ENCODE peak calls at places on chromosomes 12 and 14, in four cellular contexts. E is activated naive CD4-positive, alpha-beta T cell treated with anti-CD3 and anti-CD28 coated beads, Interleukin-2, amount 50 U/mL, for 16 hours; R is amniotic stem cell; D is endothelial cell. B is an unnamed sample.

GRCh38 chr14:56064513-56064912 is 53.7 kb upstream of the PELI2 start:
- DNase-seq in D (no peak), E (no peak), R (no peak), B (no peak)

GRCh38 chr14:95048771-95049312 is 108.5 kb downstream of the DICER1 start:
- DNase-seq in D (no peak), R (no peak), E (no peak), B (no peak)

GRCh38 chr12:39440781-39441180 is 2.1 kb downstream of the KIF21A start:
- DNase-seq in E (no peak), R (no peak), D (no peak), B (no peak)

GRCh38 chr14:22194669-22195068 is 394.4 kb downstream of the DAD1 start:
- DNase-seq in R (no peak), E (no peak), D (no peak), B (no peak)

GRCh38 chr12:107684990-107685359 is 624 bp upstream of the PWP1 start:
- DNase-seq in R (no peak), E (peak), D (no peak), B (no peak)

GRCh38 chr14:99323603-99324185 is 51.7 kb upstream of the BCL11B start:
- DNase-seq in R (no peak), D (no peak), E (no peak), B (no peak)

GRCh38 chr14:105486974-105487448 is 325 bp downstream of the CRIP1 start:
- DNase-seq in R (no peak), D (no peak), E (peak), B (no peak)

GRCh38 chr12:67952787-67953186 is 36.5 kb upstream of the IFNG-AS1 start:
- DNase-seq in D (no peak), R (no peak), E (no peak), B (no peak)

GRCh38 chr12:108447168-108447840 is 67.8 kb upstream of the FICD start:
- DNase-seq in E (no peak), R (no peak), D (no peak), B (no peak)

GRCh38 chr12:122205590-122205925 is 2.0 kb downstream of the B3GNT4 start:
- DNase-seq in R (no peak), E (no peak), D (no peak), B (no peak)

GRCh38 chr14:61654026-61654425 is 41.3 kb upstream of the HIF1A start:
- DNase-seq in D (no peak), E (no peak), R (no peak), B (no peak)

GRCh38 chr12:121806556-121807308 is 2.9 kb downstream of the SETD1B start:
- DNase-seq in E (no peak), D (no peak), R (no peak), B (no peak)

GRCh38 chr14:36655963-36656768 is 5.5 kb upstream of the PAX9 start:
- DNase-seq in E (no peak), R (no peak), D (peak), B (no peak)

GRCh38 chr12:72271741-72272661 is at the start of gene TRHDE:
- DNase-seq in R (no peak), D (peak), E (no peak), B (no peak)

GRCh38 chr12:57592551-57593165 is 1.7 kb downstream of the PIP4K2C start:
- DNase-seq in D (no peak), R (no peak), E (no peak), B (no peak)

GRCh38 chr12:13941258-13942249 is 39.8 kb downstream of the GRIN2B start:
- DNase-seq in E (no peak), D (peak), R (no peak), B (no peak)

GRCh38 chr12:2959194-2959507 is at the start of gene TEAD4:
- DNase-seq in D (peak), E (no peak), R (peak), B (no peak)

GRCh38 chr14:90491221-90491867 is 94.5 kb downstream of the CALM1 start:
- DNase-seq in R (no peak), D (no peak), E (no peak), B (no peak)

GRCh38 chr12:94704452-94704871 is 54.1 kb upstream of the TMCC3 start:
- DNase-seq in R (no peak), D (no peak), E (no peak), B (peak)

GRCh38 chr12:131867891-131868675 is 26.3 kb upstream of the ULK1 start:
- DNase-seq in D (no peak), E (no peak), R (no peak), B (no peak)

GRCh38 chr12:101678081-101678480 is 19.4 kb upstream of the CHPT1 start:
- DNase-seq in D (no peak), R (no peak), E (no peak), B (no peak)

GRCh38 chr12:112425582-112426382 is 7.0 kb downstream of the PTPN11 start:
- DNase-seq in E (no peak), D (no peak), R (no peak), B (no peak)

GRCh38 chr14:76564471-76565119 is 188.7 kb downstream of the ESRRB start:
- DNase-seq in R (no peak), E (no peak), D (no peak), B (no peak)

GRCh38 chr14:75095690-75096089 is 26.2 kb downstream of the ZC2HC1C start:
- DNase-seq in R (no peak), D (no peak), E (no peak), B (no peak)

B was measured in AG04449.